ENCODE peak calls at places on chromosomes 6 and 20, in seven cellular contexts. N is cardiac muscle cell, T is SJSA1, Z is psoas muscle, Q is heart left ventricle, V is mesendoderm, P is astrocyte of the cerebellum. U is an unnamed sample.

GRCh38 chr20:39210331-39211074 is 248.4 kb downstream of the DHX35 start:
- DNase-seq in N (no peak), T (no peak), Z (no peak), Q (no peak), V (no peak), P (no peak), U (no peak)

GRCh38 chr6:157233156-157233555 is 90.2 kb downstream of the TMEM242 start:
- DNase-seq in N (no peak), T (no peak), Z (no peak), Q (no peak), V (no peak), P (no peak), U (no peak)

GRCh38 chr6:169106176-169106575 is 147.5 kb downstream of the THBS2 start:
- DNase-seq in N (peak; percentile 50), T (peak; percentile 58), Z (no peak), Q (no peak), V (peak; percentile 24), P (no peak), U (no peak)

GRCh38 chr6:42294759-42295158 is 77.1 kb upstream of the MRPS10 start:
- DNase-seq in N (peak; percentile 34), T (peak; percentile 40), Z (no peak), Q (no peak), V (no peak), P (no peak), U (peak; percentile 19)

GRCh38 chr20:37907330-37907676 is 4.4 kb downstream of the VSTM2L start:
- DNase-seq in N (no peak), T (no peak), Z (no peak), Q (no peak), V (no peak), P (no peak), U (no peak)

GRCh38 chr20:43191946-43192847 is 2.5 kb upstream of the PTPRT start:
- DNase-seq in N (peak; percentile 6), T (no peak), Z (no peak), Q (no peak), V (peak; percentile 65), P (no peak), U (no peak)

GRCh38 chr20:62430871-62431447 is 3.6 kb upstream of the RBBP8NL start:
- DNase-seq in N (no peak), T (no peak), Z (no peak), Q (no peak), V (no peak), P (no peak), U (no peak)

GRCh38 chr20:4041748-4042411 is 26.5 kb upstream of the RNF24 start:
- DNase-seq in N (peak; percentile 99), T (no peak), Z (peak; percentile 49), Q (no peak), V (peak; percentile 87), P (peak; percentile 96), U (peak; percentile 58)

GRCh38 chr6:1758076-1758679 is 148.5 kb downstream of the FOXC1 start:
- DNase-seq in N (no peak), T (no peak), Z (no peak), Q (no peak), V (peak; percentile 91), P (no peak), U (no peak)

GRCh38 chr6:22364314-22364713 is 67.5 kb upstream of the PRL start:
- DNase-seq in N (no peak), T (no peak), Z (no peak), Q (no peak), V (no peak), P (no peak), U (no peak)

GRCh38 chr6:4220619-4221018 is 85.2 kb upstream of the ECI2 start:
- DNase-seq in N (peak; percentile 48), T (no peak), Z (no peak), Q (no peak), V (no peak), P (no peak), U (peak; percentile 41)

GRCh38 chr20:47150403-47151152 is 205.9 kb downstream of the ZMYND8 start:
- DNase-seq in N (peak; percentile 87), T (peak; percentile 63), Z (peak; percentile 53), Q (peak; percentile 56), V (peak; percentile 95), P (no peak), U (no peak)

GRCh38 chr20:12012241-12013222 is 94.8 kb downstream of the BTBD3 start:
- DNase-seq in N (peak; percentile 69), T (peak; percentile 9), Z (no peak), Q (no peak), V (peak; percentile 88), P (peak; percentile 19), U (no peak)

DNA sequence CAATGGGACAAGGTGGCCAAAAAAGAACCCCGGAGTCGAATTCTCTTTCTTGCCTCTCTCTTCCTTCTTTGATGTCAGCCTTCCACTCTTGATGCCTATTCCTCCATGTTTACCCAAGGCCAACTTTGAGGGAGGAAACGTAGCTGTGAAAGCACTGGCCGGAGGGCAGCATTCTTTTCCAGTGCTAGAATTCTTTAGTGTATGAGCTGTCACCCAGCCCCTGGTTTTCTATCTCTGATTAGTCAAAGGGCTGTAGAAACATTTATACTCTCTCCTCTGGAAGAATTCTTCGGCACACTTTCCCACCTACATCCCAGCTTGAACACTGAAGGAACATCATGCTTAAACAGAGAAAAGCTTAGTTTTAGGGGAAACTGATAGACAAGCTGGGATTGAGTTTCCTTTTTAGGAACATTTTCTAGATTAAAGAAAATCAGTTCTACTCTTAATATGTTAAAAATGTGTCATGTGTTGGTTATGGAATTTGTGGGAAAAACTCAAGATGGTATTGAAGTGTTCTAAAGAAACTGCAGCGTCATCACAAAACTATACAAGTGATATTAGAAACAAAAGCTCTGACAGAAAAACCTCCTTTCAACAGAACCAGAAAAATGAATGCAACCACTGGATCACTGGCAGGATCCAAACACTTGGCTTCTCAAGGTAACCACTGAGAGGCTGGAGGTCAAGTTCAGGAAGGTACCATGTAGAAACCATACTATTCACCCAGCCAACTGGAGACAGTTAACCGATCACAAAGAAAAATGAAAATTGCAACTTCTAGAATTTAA is 20.7 kb upstream of the UTRN start:
- DNase-seq in N (peak; percentile 94), T (peak; percentile 97), Z (no peak), Q (no peak), V (peak; percentile 98), P (peak; percentile 90), U (peak; percentile 82)
- H3K4me3 ChIP-seq in N (no peak overlapping the region), T (no peak overlapping the region), Z (no peak overlapping the region), Q (no peak overlapping the region), V (no peak overlapping the region), P (no peak overlapping the region), U (no peak overlapping the region)

DNA sequence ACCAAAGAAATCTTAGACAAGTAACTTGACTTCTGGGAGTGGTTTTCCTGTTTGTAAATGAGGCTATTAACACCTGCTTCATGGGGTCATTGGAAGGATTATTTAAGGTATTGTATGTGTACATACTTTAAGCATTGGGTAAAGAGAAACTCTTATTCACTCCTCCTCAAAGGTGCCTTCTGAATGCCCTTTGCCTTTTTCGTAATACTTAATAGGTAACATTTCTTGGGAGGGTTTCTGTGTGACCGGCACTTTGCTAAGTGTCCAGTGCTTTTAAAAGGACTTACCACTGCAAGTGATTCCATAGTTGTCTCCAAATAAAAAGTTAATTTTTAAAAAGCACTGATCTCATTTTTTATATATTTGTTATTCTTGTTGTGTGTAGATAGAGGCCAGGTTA is 52.6 kb downstream of the RALY start:
- DNase-seq in N (no peak), T (no peak), Z (no peak), Q (no peak), V (peak; percentile 46), P (no peak), U (no peak)
- H3K4me3 ChIP-seq in N (no peak overlapping the region), T (no peak overlapping the region), Z (no peak overlapping the region), Q (no peak overlapping the region), V (no peak overlapping the region), P (no peak overlapping the region), U (no peak overlapping the region)

GRCh38 chr6:56793938-56794337 is 151.2 kb upstream of the DST start:
- DNase-seq in N (no peak), T (no peak), Z (no peak), Q (no peak), V (no peak), P (no peak), U (no peak)

GRCh38 chr6:56799966-56800365 is 154.9 kb upstream of the BEND6 start:
- DNase-seq in N (no peak), T (no peak), Z (no peak), Q (no peak), V (no peak), P (no peak), U (no peak)

GRCh38 chr6:56798163-56798562 is 155.5 kb upstream of the DST start:
- DNase-seq in N (no peak), T (no peak), Z (no peak), Q (no peak), V (no peak), P (no peak), U (peak; percentile 93)

GRCh38 chr6:56794421-56794820 is 151.7 kb upstream of the DST start:
- DNase-seq in N (no peak), T (no peak), Z (no peak), Q (no peak), V (peak; percentile 47), P (no peak), U (no peak)

DNA sequence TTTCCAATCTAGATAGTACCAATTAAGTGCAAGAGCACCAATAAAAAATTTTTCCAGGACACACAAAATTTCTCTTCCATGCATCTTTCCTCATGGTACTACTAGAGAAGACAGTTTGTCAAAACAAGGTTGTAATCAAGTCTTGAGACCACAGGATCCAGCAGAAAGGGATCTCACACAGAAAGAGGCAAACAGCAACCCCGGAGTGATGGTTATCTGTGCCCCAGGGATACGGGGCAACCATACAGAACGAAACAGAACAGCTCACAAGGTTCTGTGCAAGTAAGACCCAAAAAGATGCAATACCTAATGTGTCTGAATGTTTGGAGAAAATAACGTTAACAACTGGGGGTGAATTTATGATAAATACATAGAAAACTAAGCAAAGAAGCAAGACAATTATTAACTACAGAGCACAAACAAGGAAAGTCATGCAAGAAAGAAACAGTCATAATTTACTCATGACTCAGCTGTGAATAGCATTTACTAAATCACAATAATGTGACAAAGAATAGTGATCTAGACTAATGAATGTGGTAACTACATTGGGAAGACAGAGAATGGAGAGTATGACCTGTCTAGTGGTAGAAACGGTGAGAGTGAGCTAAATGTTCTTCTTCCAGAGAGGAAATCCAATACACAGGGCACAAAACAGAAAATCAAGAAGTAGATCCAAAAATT is 153.3 kb upstream of the DST start:
- DNase-seq in N (no peak), T (peak; percentile 51), Z (no peak), Q (no peak), V (no peak), P (no peak), U (no peak)
- H3K4me3 ChIP-seq in N (no peak overlapping the region), T (no peak overlapping the region), Z (no peak overlapping the region), Q (no peak overlapping the region), V (no peak overlapping the region), P (no peak overlapping the region), U (no peak overlapping the region)

GRCh38 chr6:136744889-136745288 is 47.4 kb downstream of the MAP3K5 start:
- DNase-seq in N (no peak), T (no peak), Z (no peak), Q (no peak), V (no peak), P (no peak), U (no peak)

GRCh38 chr6:136747538-136747937 is 44.7 kb downstream of the MAP3K5 start:
- DNase-seq in N (no peak), T (no peak), Z (no peak), Q (no peak), V (no peak), P (no peak), U (no peak)

GRCh38 chr6:136742125-136742524 is 50.2 kb downstream of the MAP3K5 start:
- DNase-seq in N (no peak), T (no peak), Z (no peak), Q (no peak), V (no peak), P (no peak), U (no peak)

GRCh38 chr6:136749359-136749758 is 42.9 kb downstream of the MAP3K5 start:
- DNase-seq in N (no peak), T (no peak), Z (no peak), Q (no peak), V (no peak), P (no peak), U (no peak)

GRCh38 chr6:136745300-136745699 is 47.0 kb downstream of the MAP3K5 start:
- DNase-seq in N (no peak), T (no peak), Z (no peak), Q (no peak), V (no peak), P (no peak), U (no peak)
- H3K4me3 ChIP-seq in N (no peak overlapping the region), T (no peak overlapping the region), Z (no peak overlapping the region), Q (peak overlapping the region; percentile 18), V (no peak overlapping the region), P (no peak overlapping the region), U (no peak overlapping the region)

U was measured in BJ.